ENCODE peak calls at places on chromosomes 4 and X, in nine cellular contexts. C, J, P, Q, D, I, F, A and Y are unnamed samples.

GRCh38 chrX:99398578-99398977 is 1011.5 kb downstream of the PCDH19 start:
- DNase-seq in I (no peak), C (no peak), Q (no peak), J (no peak), P (no peak), D (no peak), F (no peak), A (no peak), Y (no peak)

GRCh38 chr4:82770607-82771006 is 28.0 kb downstream of the SCD5 start:
- DNase-seq in A (no peak), Q (no peak), F (no peak), D (no peak), C (no peak), J (no peak), I (no peak), P (no peak), Y (no peak)

GRCh38 chrX:143378851-143379250 is 138.4 kb downstream of the SPANXN3 start:
- DNase-seq in A (no peak), P (no peak), J (no peak), F (no peak), I (no peak), Q (no peak), C (no peak), D (no peak), Y (no peak)

GRCh38 chr4:87853108-87853507 is 20.3 kb downstream of the MEPE start:
- DNase-seq in I (peak; percentile 41), D (no peak), P (peak; percentile 52), F (peak; percentile 58), C (no peak), J (peak; percentile 74), Q (peak; percentile 25), A (peak; percentile 64), Y (no peak)

GRCh38 chr4:140127422-140127821 is 26.6 kb downstream of the MAML3 start:
- DNase-seq in J (no peak), D (no peak), C (no peak), P (no peak), I (no peak), F (no peak), A (no peak), Q (no peak), Y (no peak)

GRCh38 chr4:16067515-16067914 is 16.3 kb downstream of the PROM1 start:
- DNase-seq in J (no peak), F (peak; percentile 7), A (no peak), Q (no peak), C (no peak), I (no peak), P (no peak), D (no peak), Y (no peak)

GRCh38 chr4:10684631-10685030 is at the start of gene CLNK:
- DNase-seq in F (no peak), Q (no peak), P (no peak), I (no peak), D (no peak), J (no peak), A (no peak), C (no peak), Y (no peak)

GRCh38 chrX:123924181-123924580 is 37.3 kb upstream of the STAG2 start:
- DNase-seq in P (no peak), C (no peak), A (no peak), J (no peak), D (no peak), F (no peak), I (peak; percentile 37), Q (no peak), Y (no peak)

GRCh38 chr4:26573389-26573794 is 10.5 kb upstream of the TBC1D19 start:
- DNase-seq in I (peak; percentile 48), P (no peak), J (no peak), F (no peak), A (no peak), C (no peak), D (no peak), Q (peak; percentile 83), Y (no peak)

GRCh38 chrX:100407784-100408642 is 2.1 kb downstream of the PCDH19 start:
- DNase-seq in A (no peak), I (no peak), F (no peak), Q (no peak), D (no peak), C (no peak), P (no peak), J (no peak), Y (no peak)

GRCh38 chr4:25448379-25449109 is 71.5 kb downstream of the ANAPC4 start:
- DNase-seq in A (peak; percentile 71), C (peak; percentile 15), F (no peak), Q (no peak), J (peak; percentile 8), P (peak; percentile 46), I (no peak), D (no peak), Y (no peak)

GRCh38 chrX:111585337-111585736 is 73.9 kb downstream of the SERTM2 start:
- DNase-seq in F (no peak), I (no peak), D (no peak), P (no peak), A (no peak), Q (no peak), J (no peak), C (no peak), Y (no peak)

GRCh38 chr4:2666722-2667247 is 89.4 kb downstream of the TNIP2 start:
- DNase-seq in Q (no peak), J (no peak), C (no peak), I (no peak), P (no peak), A (no peak), D (no peak), F (no peak), Y (no peak)
- H3K4me3 ChIP-seq in Q (no peak overlapping the region), J (no peak overlapping the region), C (no peak overlapping the region), I (no peak overlapping the region), P (no peak overlapping the region), A (no peak overlapping the region), D (no peak overlapping the region), F (no peak overlapping the region), Y (no peak overlapping the region)

GRCh38 chr4:73408181-73408867 is 4.2 kb downstream of the ALB start:
- DNase-seq in P (no peak), J (no peak), F (no peak), C (no peak), A (no peak), D (no peak), Q (no peak), I (no peak), Y (no peak)
- H3K4me3 ChIP-seq in P (no peak overlapping the region), J (no peak overlapping the region), F (no peak overlapping the region), C (no peak overlapping the region), A (no peak overlapping the region), D (no peak overlapping the region), Q (no peak overlapping the region), I (no peak overlapping the region), Y (no peak overlapping the region)

GRCh38 chr4:104500452-104500851 is 5.8 kb upstream of the CXXC4 start:
- DNase-seq in I (no peak), C (no peak), P (no peak), D (peak; percentile 56), Q (no peak), F (no peak), J (no peak), A (no peak), Y (no peak)
- H3K4me3 ChIP-seq in I (no peak overlapping the region), C (no peak overlapping the region), P (no peak overlapping the region), D (no peak overlapping the region), Q (no peak overlapping the region), F (no peak overlapping the region), J (no peak overlapping the region), A (no peak overlapping the region), Y (no peak overlapping the region)

DNA sequence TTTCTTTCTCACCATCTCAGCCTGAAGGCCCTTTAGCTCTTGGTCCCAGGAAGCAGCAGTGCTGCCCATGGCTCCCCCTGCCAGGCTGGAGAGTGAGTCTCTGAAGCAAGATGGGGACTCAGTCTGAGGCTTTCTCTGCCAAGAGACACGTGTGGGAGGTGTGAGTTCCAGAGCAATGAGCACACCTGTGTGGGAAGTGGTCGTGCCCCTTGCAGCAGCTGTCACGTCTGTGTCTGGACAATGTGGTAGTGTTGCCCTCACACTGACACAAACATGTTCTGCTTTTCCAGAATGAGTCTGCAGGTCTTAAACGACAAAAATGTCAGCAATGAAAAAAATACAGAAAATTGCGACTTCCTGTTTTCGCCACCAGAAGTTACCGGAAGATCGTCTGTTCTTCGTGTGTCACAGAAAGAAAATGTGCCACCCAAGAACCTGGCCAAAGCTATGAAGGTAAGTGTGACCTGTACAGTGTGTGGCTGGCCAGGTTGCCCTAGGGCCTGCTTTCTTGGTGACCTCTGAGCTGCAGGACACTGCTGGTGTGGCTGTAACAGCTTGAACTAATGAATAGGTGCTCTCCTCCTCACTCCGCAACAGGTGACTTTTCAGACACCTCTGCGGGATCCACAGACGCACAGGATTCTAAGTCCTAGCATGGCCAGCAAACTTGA is 1.9 kb downstream of the TACC3 start:
- DNase-seq in I (no peak), C (no peak), P (no peak), Q (no peak), A (no peak), F (no peak), J (no peak), D (no peak), Y (peak; percentile 59)
- H3K4me3 ChIP-seq in I (peak overlapping the region; percentile 93), C (peak overlapping the region; percentile 67), P (no peak overlapping the region), Q (peak overlapping the region; percentile 91), A (no peak overlapping the region), F (peak overlapping the region; percentile 75), J (no peak overlapping the region), D (no peak overlapping the region), Y (peak overlapping the region; percentile 89)